ENCODE peak calls at places on chromosomes 13 and 19, in six cellular contexts. X is T-helper 9 cell, K is epithelial cell of esophagus, O is NCI-H1694 treated with DMSO at 0.1 percent for 48 hours, J is GM23248, C is adrenal gland. G is an unnamed sample.

GRCh38 chr19:39132344-39132969 is 6.9 kb downstream of the PAK4 start:
- DNase-seq in J (no peak), K (no peak), O (no peak), X (no peak), C (no peak), G (no peak)

GRCh38 chr13:44352202-44352601 is 21.4 kb upstream of the SERP2 start:
- DNase-seq in K (no peak), C (no peak), X (no peak), J (no peak), O (no peak), G (no peak)

GRCh38 chr13:111422352-111422751 is 101.9 kb downstream of the TEX29 start:
- DNase-seq in X (no peak), K (no peak), J (no peak), C (no peak), O (peak; percentile 13), G (peak; percentile 18)

GRCh38 chr19:13825489-13826475 is 30.5 kb downstream of the ZSWIM4 start:
- DNase-seq in O (no peak), K (peak; percentile 63), C (no peak), X (no peak), J (peak; percentile 78), G (peak; percentile 65)

GRCh38 chr13:59452189-59452588 is 711.5 kb downstream of the DIAPH3 start:
- DNase-seq in O (peak; percentile 91), C (no peak), X (no peak), K (no peak), J (no peak), G (no peak)

GRCh38 chr13:43444085-43444484 is 342.7 kb downstream of the ENOX1 start:
- DNase-seq in X (no peak), J (no peak), K (no peak), C (no peak), O (no peak), G (no peak)

GRCh38 chr19:3336680-3337523 is 29.5 kb upstream of the NFIC start:
- DNase-seq in K (peak; percentile 34), O (peak; percentile 25), J (peak; percentile 74), X (no peak), C (peak; percentile 89), G (peak; percentile 85)

GRCh38 chr13:20428666-20429644 is 96.7 kb downstream of the CRYL1 start:
- DNase-seq in C (no peak), K (peak; percentile 86), O (no peak), J (peak; percentile 66), X (no peak), G (no peak)

GRCh38 chr19:46297700-46298476 is 1.0 kb downstream of the HIF3A start:
- DNase-seq in C (peak; percentile 61), O (peak; percentile 63), K (no peak), X (no peak), J (no peak), G (peak; percentile 13)

GRCh38 chr19:46990998-46991676 is 28.5 kb upstream of the NPAS1 start:
- DNase-seq in X (peak; percentile 57), K (peak; percentile 85), O (peak; percentile 74), C (peak; percentile 83), J (peak; percentile 93), G (peak; percentile 84)

GRCh38 chr13:76164290-76164689 is 528.2 kb downstream of the LMO7 start:
- DNase-seq in X (no peak), J (no peak), K (peak; percentile 46), C (no peak), O (peak; percentile 71), G (no peak)

GRCh38 chr13:38951525-38952313 is 38.9 kb downstream of the STOML3 start:
- DNase-seq in X (no peak), J (no peak), K (peak; percentile 53), C (no peak), O (no peak), G (no peak)

GRCh38 chr19:35395762-35396199 is 24.9 kb downstream of the GPR42 start:
- DNase-seq in K (peak; percentile 4), J (peak; percentile 12), C (peak; percentile 62), X (no peak), O (peak; percentile 53), G (no peak)

GRCh38 chr19:14089662-14090508 is 666 bp downstream of the SAMD1 start:
- DNase-seq in O (no peak), J (peak; percentile 83), K (peak; percentile 79), C (peak; percentile 59), X (peak; percentile 41), G (no peak)

GRCh38 chr13:103883152-103883551 is 816.9 kb upstream of the SLC10A2 start:
- DNase-seq in K (peak; percentile 98), O (peak; percentile 92), J (peak; percentile 92), C (peak; percentile 77), X (no peak), G (peak; percentile 55)

GRCh38 chr19:46009530-46010510 is 13.0 kb downstream of the PGLYRP1 start:
- DNase-seq in C (peak; percentile 66), O (peak; percentile 59), X (peak; percentile 63), J (peak; percentile 65), K (peak; percentile 68), G (peak; percentile 76)

GRCh38 chr19:11463391-11463790 is 17.5 kb downstream of the ELAVL3 start:
- DNase-seq in O (no peak), K (no peak), C (no peak), J (no peak), X (no peak), G (no peak)

GRCh38 chr13:40651866-40652587 is 14.4 kb downstream of the FOXO1 start:
- DNase-seq in O (no peak), X (no peak), C (no peak), K (no peak), J (no peak), G (no peak)

GRCh38 chr19:50835103-50835784 is 1.9 kb upstream of the KLK15 start:
- DNase-seq in K (peak; percentile 24), X (no peak), J (peak; percentile 27), O (no peak), C (no peak), G (no peak)